ENCODE peak calls at places on chromosome 14, in four cellular contexts. V is iPS-NIHi11; S is left cardiac atrium; W is activated CD4-positive, alpha-beta T cell treated with anti-CD3 and anti-CD28 coated beads, Interleukin-2, amount 10 ng/mL, durations not matched to agents 7 days and 5 days. J is an unnamed sample.

GRCh38 chr14:21768116-21768874 is 94.7 kb upstream of the OR4E1 start:
- DNase-seq in S (no peak), W (peak), V (peak), J (no peak)

GRCh38 chr14:57982802-57983201 is 116.9 kb upstream of the SLC35F4 start:
- DNase-seq in W (no peak), V (peak), S (no peak), J (no peak)

GRCh38 chr14:101005447-101005846 is 101.9 kb upstream of the RTL1 start:
- DNase-seq in S (peak), W (no peak), V (no peak), J (no peak)

GRCh38 chr14:101029668-101030290 is 126.3 kb upstream of the RTL1 start:
- DNase-seq in V (no peak), W (no peak), S (peak), J (no peak)

GRCh38 chr14:30564868-30565248 is 5.9 kb downstream of the G2E3 start:
- DNase-seq in W (no peak), V (no peak), S (no peak), J (no peak)

GRCh38 chr14:23379331-23380196 is 2.7 kb downstream of the CMTM5 start:
- DNase-seq in V (peak), W (peak), S (peak), J (peak)

GRCh38 chr14:36454599-36455240 is 65.3 kb downstream of the NKX2-1 start:
- DNase-seq in V (no peak), W (no peak), S (no peak), J (no peak)

GRCh38 chr14:30994681-30995620 is 30.5 kb upstream of the AP4S1 start:
- DNase-seq in S (no peak), V (no peak), W (no peak), J (no peak)

GRCh38 chr14:77257700-77258099 is 13.3 kb downstream of the NGB start:
- DNase-seq in W (no peak), S (no peak), V (no peak), J (no peak)

GRCh38 chr14:89543420-89543790 is 126.4 kb upstream of the FOXN3 start:
- DNase-seq in W (no peak), S (no peak), V (no peak), J (no peak)

GRCh38 chr14:22664261-22664660 is 20.1 kb upstream of the OR6J1 start:
- DNase-seq in V (no peak), W (no peak), S (no peak), J (no peak)